ENCODE peak calls at places on chromosomes 3 and 15, in nine cellular contexts. C is small intestine; Z is CD4-positive, alpha-beta memory T cell; K is cardiac muscle cell; P is CD8-positive, alpha-beta T cell; S is ovary; O is osteoblast; A is spleen; U is stomach. X is an unnamed sample.

GRCh38 chr3:120147072-120147871 is 53.0 kb upstream of the GSK3B start:
- DNase-seq in S (no peak), U (peak; percentile 70), K (no peak), C (peak; percentile 43), P (peak; percentile 51), O (no peak), Z (peak; percentile 56), A (no peak), X (no peak)

GRCh38 chr15:35567392-35567791 is 21.4 kb upstream of the DPH6 start:
- DNase-seq in U (no peak), Z (no peak), A (no peak), O (no peak), C (no peak), P (no peak), S (no peak), K (no peak), X (no peak)

GRCh38 chr3:159948423-159949140 is 40.1 kb upstream of the IL12A start:
- DNase-seq in Z (no peak), C (no peak), A (no peak), P (no peak), O (no peak), U (no peak), S (no peak), K (no peak), X (no peak)

GRCh38 chr3:141278196-141279073 is 46.8 kb downstream of the PXYLP1 start:
- DNase-seq in P (no peak), C (no peak), U (no peak), O (no peak), K (peak; percentile 30), A (no peak), S (no peak), Z (no peak), X (no peak)

GRCh38 chr15:34879112-34879511 is 83.8 kb upstream of the ACTC1 start:
- DNase-seq in Z (no peak), A (no peak), P (no peak), S (no peak), C (no peak), K (peak; percentile 3), O (no peak), U (no peak), X (no peak)

GRCh38 chr15:62110000-62110851 is 43.4 kb downstream of the C2CD4A start:
- DNase-seq in U (no peak), A (no peak), S (no peak), O (peak; percentile 89), C (peak; percentile 46), Z (no peak), P (no peak), K (peak; percentile 54), X (peak; percentile 57)

GRCh38 chr3:49004352-49005297 is 2.6 kb upstream of the WDR6 start:
- DNase-seq in P (no peak), Z (no peak), U (no peak), K (no peak), A (no peak), O (peak; percentile 75), C (peak; percentile 65), S (peak; percentile 68), X (no peak)

GRCh38 chr3:79473993-79474392 is 293.8 kb downstream of the ROBO1 start:
- DNase-seq in A (no peak), O (no peak), C (no peak), K (no peak), S (no peak), Z (no peak), P (no peak), U (no peak), X (no peak)

GRCh38 chr3:18919158-18919557 is 229.2 kb upstream of the KCNH8 start:
- DNase-seq in O (no peak), C (no peak), A (no peak), K (no peak), U (no peak), P (no peak), S (no peak), Z (no peak), X (no peak)

DNA sequence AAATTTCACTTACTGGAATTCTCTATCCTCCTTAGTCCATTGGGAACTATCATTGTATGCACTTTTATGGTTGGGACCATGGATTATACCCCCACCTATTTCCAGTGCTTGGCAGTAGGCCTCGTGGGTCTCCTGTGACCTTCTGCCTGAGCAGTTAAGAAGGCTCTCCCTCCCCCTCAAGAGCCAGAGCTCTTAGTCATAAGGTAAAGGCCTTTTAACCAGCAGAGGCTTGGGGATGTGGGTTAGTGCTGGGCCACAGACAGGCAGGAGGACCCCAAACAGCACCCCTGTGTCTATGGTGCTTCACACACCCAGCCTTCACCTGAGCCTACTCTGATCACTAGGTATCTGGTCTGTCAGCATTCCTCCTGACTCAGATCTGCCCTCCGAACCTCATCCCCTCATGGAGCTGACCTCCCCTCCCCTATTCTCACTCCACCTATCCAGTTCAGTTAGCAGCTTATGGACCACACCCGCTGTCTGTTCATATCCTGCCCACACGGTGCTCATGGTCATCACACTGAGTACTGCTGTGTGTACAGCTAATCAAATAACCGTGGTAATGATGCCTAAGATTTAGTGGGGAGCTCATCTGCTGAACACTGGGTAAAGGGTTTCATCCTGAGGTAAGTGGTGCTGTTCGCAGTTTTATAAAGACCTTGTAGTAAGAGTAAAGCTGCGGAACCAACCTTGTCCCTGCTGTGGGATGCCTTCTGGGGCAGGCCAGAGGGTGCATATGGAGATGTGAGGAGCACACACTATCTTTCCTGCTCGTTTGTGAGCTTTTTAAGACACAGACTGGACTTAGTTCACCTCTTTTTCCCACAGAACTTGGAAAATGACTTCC is 40.9 kb downstream of the KLHL18 start:
- DNase-seq in K (peak; percentile 31), U (no peak), A (no peak), P (no peak), O (peak; percentile 81), C (no peak), Z (no peak), S (no peak), X (no peak)
- H3K27ac ChIP-seq in K (peak overlapping the region; percentile 51), U (no peak overlapping the region), A (no peak overlapping the region), P (no peak overlapping the region), O (peak overlapping the region; percentile 39), C (no peak overlapping the region), Z (no peak overlapping the region), S (no peak overlapping the region), X (no peak overlapping the region)

DNA sequence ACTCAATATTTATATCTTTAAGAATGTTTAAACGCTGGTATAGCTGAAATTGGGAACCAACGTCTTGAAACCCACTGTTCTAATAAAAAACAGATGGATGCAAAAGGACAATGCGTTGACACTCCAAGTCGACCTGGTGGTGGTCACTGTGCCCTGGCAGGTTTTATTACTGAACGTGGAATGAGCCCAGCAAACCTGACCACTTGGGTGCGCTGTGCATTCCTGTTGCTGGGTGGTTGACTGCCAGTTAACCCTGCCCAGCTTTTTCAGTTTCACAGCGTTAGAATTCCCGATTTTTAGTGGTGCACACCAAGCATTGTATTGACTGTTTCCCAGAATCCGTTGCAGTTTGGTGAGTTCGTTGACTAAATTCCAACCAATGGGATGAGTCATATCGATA is 384.4 kb downstream of the OCA2 start:
- DNase-seq in C (no peak), S (no peak), A (no peak), O (no peak), U (no peak), K (no peak), P (no peak), Z (no peak), X (no peak)
- H3K9me3 ChIP-seq in C (peaks cover 1% of the 10 kb centered on the region), S (no peaks in the 10 kb centered on the region), A (peaks cover 56% of the 10 kb centered on the region), O (peaks cover 4% of the 10 kb centered on the region), U (peaks cover 35% of the 10 kb centered on the region), K (no peaks in the 10 kb centered on the region), P (no peaks in the 10 kb centered on the region), Z (no peaks in the 10 kb centered on the region), X (peaks cover 12% of the 10 kb centered on the region)

DNA sequence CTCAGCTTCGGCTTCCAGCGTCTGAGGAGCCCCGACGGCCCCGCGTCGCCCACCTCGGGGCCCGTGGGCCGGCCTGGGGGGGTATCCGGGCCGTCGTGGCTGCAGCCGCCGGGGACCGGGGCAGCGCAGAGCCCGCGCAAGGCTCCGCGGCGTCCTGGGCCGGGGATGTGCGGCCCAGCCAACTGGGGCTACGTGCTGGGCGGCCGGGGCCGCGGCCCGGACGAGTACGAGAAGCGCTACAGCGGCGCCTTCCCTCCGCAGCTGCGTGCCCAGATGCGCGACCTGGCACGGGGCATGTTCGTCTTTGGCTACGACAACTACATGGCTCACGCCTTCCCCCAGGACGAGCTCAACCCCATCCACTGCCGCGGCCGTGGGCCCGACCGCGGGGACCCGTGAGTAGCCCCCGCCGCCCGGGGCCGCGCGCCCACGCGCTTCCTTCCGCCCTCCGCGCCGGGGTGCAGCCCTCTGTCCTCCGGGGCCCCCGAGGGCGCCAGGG is 462 bp downstream of the EDEM1 start:
- DNase-seq in S (peak; percentile 62), U (no peak), K (peak; percentile 46), O (peak; percentile 90), Z (peak; percentile 58), P (peak; percentile 54), C (peak; percentile 37), A (peak; percentile 94), X (peak; percentile 75)
- H3K4me1 ChIP-seq in S (peaks cover 6% of the 10 kb centered on the region), U (peaks cover 73% of the 10 kb centered on the region), K (peaks cover 15% of the 10 kb centered on the region), O (peaks cover 18% of the 10 kb centered on the region), Z (peaks cover 22% of the 10 kb centered on the region), P (peaks cover 34% of the 10 kb centered on the region), C (peaks cover 3% of the 10 kb centered on the region), A (peaks cover 83% of the 10 kb centered on the region), X (peaks cover 32% of the 10 kb centered on the region)

GRCh38 chr15:27479232-27480140 is 508.5 kb downstream of the GABRG3 start:
- DNase-seq in U (no peak), Z (no peak), S (no peak), P (no peak), C (no peak), O (no peak), A (no peak), K (no peak), X (no peak)

GRCh38 chr15:27480141-27480530 is 509.2 kb downstream of the GABRG3 start:
- DNase-seq in S (no peak), C (no peak), Z (no peak), O (no peak), U (no peak), P (no peak), A (no peak), K (no peak), X (no peak)

GRCh38 chr15:27473846-27474245 is 502.9 kb downstream of the GABRG3 start:
- DNase-seq in S (no peak), A (no peak), Z (no peak), C (no peak), U (no peak), K (no peak), O (no peak), P (no peak), X (no peak)

GRCh38 chr15:27480642-27481041 is 509.7 kb downstream of the GABRG3 start:
- DNase-seq in O (no peak), S (no peak), Z (no peak), P (no peak), C (no peak), U (no peak), A (no peak), K (no peak), X (no peak)

GRCh38 chr15:27475395-27475794 is 504.4 kb downstream of the GABRG3 start:
- DNase-seq in U (no peak), P (no peak), S (no peak), Z (no peak), O (no peak), C (no peak), K (no peak), A (no peak), X (no peak)
- H3K27ac ChIP-seq in U (no peak overlapping the region), P (no peak overlapping the region), S (no peak overlapping the region), Z (no peak overlapping the region), O (no peak overlapping the region), C (no peak overlapping the region), K (no peak overlapping the region), A (no peak overlapping the region), X (no peak overlapping the region)

DNA sequence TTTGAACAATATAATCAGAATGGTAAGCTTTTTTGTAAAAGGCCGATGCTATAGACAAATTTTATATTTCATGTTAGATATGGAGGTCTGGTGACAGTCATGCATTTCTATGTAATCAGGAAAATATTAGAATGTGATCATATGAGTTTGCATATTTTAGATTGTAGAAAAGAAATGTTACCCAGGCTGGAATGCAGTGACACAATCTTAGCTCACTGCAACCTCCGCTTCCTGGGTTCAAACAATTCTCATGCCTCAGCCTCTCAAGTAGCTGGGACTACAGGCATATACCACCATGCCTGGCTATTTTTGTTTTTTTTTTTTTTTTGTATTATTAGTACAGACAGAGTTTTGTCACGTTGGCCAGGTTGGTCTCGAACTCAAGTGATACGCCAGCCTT is 152.0 kb downstream of the LMLN start:
- DNase-seq in C (no peak), Z (no peak), U (no peak), K (no peak), P (no peak), O (no peak), S (no peak), A (no peak), X (no peak)
- H3K9me3 ChIP-seq in C (no peaks in the 10 kb centered on the region), Z (peaks cover 3% of the 10 kb centered on the region), U (no peaks in the 10 kb centered on the region), K (no peaks in the 10 kb centered on the region), P (no peaks in the 10 kb centered on the region), O (no peaks in the 10 kb centered on the region), S (no peaks in the 10 kb centered on the region), A (no peaks in the 10 kb centered on the region), X (no peaks in the 10 kb centered on the region)